ENCODE peak calls at places on chromosome 13, in four cellular contexts. Z, M, Q and K are unnamed samples.

GRCh38 chr13:35470671-35471465 is 5.6 kb downstream of the MAB21L1 start:
- DNase-seq in Z (peak; percentile 41), M (peak; percentile 23), Q (peak; percentile 84), K (no peak)

GRCh38 chr13:102580552-102581169 is 16.1 kb upstream of the TPP2 start:
- DNase-seq in Z (peak; percentile 90), M (no peak), Q (no peak), K (peak; percentile 50)

GRCh38 chr13:104833221-104833620 is 1702.2 kb downstream of the EFNB2 start:
- DNase-seq in Z (no peak), M (no peak), Q (no peak), K (no peak)

GRCh38 chr13:20924758-20925394 is 22.3 kb upstream of the XPO4 start:
- DNase-seq in Z (peak; percentile 94), M (peak; percentile 64), Q (peak; percentile 79), K (peak; percentile 56)

GRCh38 chr13:46603165-46603603 is 50.2 kb downstream of the LRCH1 start:
- DNase-seq in Z (peak; percentile 52), M (no peak), Q (no peak), K (no peak)

GRCh38 chr13:92143766-92144165 is 745.3 kb downstream of the GPC5 start:
- DNase-seq in Z (peak; percentile 38), M (no peak), Q (no peak), K (no peak)

GRCh38 chr13:77460195-77460594 is 75.3 kb upstream of the SCEL start:
- DNase-seq in Z (no peak), M (no peak), Q (no peak), K (no peak)

GRCh38 chr13:97445504-97446187 is 11.7 kb downstream of the RAP2A start:
- DNase-seq in Z (no peak), M (no peak), Q (no peak), K (no peak)

GRCh38 chr13:39957868-39958676 is 302.6 kb downstream of the COG6 start:
- DNase-seq in Z (no peak), M (no peak), Q (no peak), K (no peak)

GRCh38 chr13:100658363-100658762 is 16.2 kb downstream of the TMTC4 start:
- DNase-seq in Z (no peak), M (no peak), Q (no peak), K (no peak)
- TF ChIP-seq CTCF in Z (no peak), M (no peak), Q (no peak), K (no peak)

GRCh38 chr13:24606486-24607170 is 73.6 kb upstream of the ATP12A start:
- DNase-seq in Z (no peak), M (no peak), Q (no peak), K (no peak)

GRCh38 chr13:24610956-24611355 is 69.3 kb upstream of the ATP12A start:
- DNase-seq in Z (no peak), M (no peak), Q (no peak), K (peak; percentile 25)

GRCh38 chr13:24605923-24606372 is 74.3 kb upstream of the ATP12A start:
- DNase-seq in Z (peak; percentile 59), M (no peak), Q (no peak), K (peak; percentile 10)
- TF ChIP-seq CTCF in Z (peak; percentile 43), M (peak; percentile 36), Q (no peak), K (no peak)

GRCh38 chr13:48783831-48784230 is 130.1 kb downstream of the CYSLTR2 start:
- DNase-seq in Z (no peak), M (no peak), Q (no peak), K (no peak)
- TF ChIP-seq CTCF in Z (no peak), M (no peak), Q (no peak), K (no peak)

DNA sequence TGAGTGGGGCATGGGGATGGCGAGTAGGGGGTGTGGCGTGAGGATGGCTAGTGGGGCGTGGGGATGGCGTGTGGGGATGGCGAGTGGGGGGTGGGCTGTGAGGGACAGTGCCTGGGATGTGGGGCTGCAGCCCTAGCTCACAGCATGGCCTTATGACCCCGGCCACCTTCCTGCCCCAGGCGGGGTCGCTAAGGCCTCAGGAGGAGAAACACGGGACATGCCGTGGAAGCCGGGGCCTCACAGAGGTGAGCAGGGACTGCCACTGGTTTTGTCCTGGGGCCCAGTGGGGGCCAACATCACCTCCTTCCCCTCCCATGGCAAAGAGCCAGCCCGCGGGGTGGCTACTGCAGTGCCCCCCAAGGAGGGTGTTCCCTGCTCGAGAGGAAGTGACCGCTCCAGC is 1.1 kb downstream of the F7 start:
- DNase-seq in Z (no peak), M (no peak), Q (no peak), K (no peak)
- TF ChIP-seq CTCF in Z (no peak), M (no peak), Q (no peak), K (no peak)

GRCh38 chr13:109783815-109784589 is 2.4 kb downstream of the IRS2 start:
- DNase-seq in Z (no peak), M (no peak), Q (peak; percentile 57), K (no peak)

GRCh38 chr13:109785892-109786450 is 412 bp downstream of the IRS2 start:
- DNase-seq in Z (no peak), M (no peak), Q (no peak), K (no peak)

GRCh38 chr13:109784590-109785140 is 1.7 kb downstream of the IRS2 start:
- DNase-seq in Z (peak; percentile 80), M (peak; percentile 86), Q (peak; percentile 89), K (no peak)

GRCh38 chr13:109786457-109787134 is at the start of gene IRS2:
- DNase-seq in Z (peak; percentile 96), M (peak; percentile 92), Q (peak; percentile 96), K (peak; percentile 80)

GRCh38 chr13:109785141-109785891 is 1.1 kb downstream of the IRS2 start:
- DNase-seq in Z (peak; percentile 85), M (peak; percentile 41), Q (peak; percentile 73), K (no peak)
- TF ChIP-seq CTCF in Z (no peak), M (no peak), Q (no peak), K (no peak)

DNA sequence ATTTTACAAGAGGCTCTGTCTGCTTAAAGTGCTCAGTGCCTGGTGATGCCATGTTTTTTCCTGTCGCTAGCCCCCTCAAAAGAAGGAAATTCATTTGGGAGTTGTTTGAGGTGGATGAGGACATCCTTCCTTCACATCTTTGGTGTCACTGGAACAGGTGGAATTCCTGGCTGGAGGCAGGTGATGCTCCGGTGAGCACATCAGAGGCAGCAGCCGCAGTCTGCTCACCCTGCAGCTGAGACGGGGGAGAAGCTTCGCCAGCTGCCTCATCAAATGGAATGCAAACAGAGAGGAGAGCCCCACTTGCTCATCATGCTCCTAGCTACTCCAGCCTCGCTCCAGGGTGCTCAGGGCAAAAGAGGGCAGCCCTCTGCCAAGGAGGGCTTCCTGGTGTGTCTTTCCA is 74.1 kb upstream of the UBL3 start:
- DNase-seq in Z (peak; percentile 75), M (no peak), Q (no peak), K (no peak)
- TF ChIP-seq CTCF in Z (no peak), M (peak; percentile 0), Q (no peak), K (no peak)

GRCh38 chr13:43983373-43983772 is 103.7 kb downstream of the LACC1 start:
- DNase-seq in Z (no peak), M (no peak), Q (no peak), K (no peak)

GRCh38 chr13:43978688-43979087 is 99.0 kb downstream of the LACC1 start:
- DNase-seq in Z (no peak), M (no peak), Q (no peak), K (no peak)

GRCh38 chr13:43979492-43979891 is 99.8 kb downstream of the LACC1 start:
- DNase-seq in Z (peak; percentile 48), M (no peak), Q (no peak), K (no peak)

GRCh38 chr13:43981512-43982301 is 102.0 kb downstream of the LACC1 start:
- DNase-seq in Z (no peak), M (no peak), Q (no peak), K (no peak)

GRCh38 chr13:43981091-43981490 is 101.4 kb downstream of the LACC1 start:
- DNase-seq in Z (no peak), M (no peak), Q (no peak), K (no peak)
- TF ChIP-seq CTCF in Z (no peak), M (peak; percentile 21), Q (no peak), K (no peak)